ENCODE peak calls at places on chromosomes 12 and 14, in four cellular contexts. T is HepG2, I is GM12878, N is K562. D is an unnamed sample.

GRCh38 chr12:57268264-57268663 is 17.3 kb upstream of the STAC3 start:
- DNase-seq in T (no peak), I (no peak), N (no peak), D (peak; percentile 19)

GRCh38 chr14:52112336-52113018 is 43.6 kb upstream of the NID2 start:
- DNase-seq in T (no peak), I (no peak), N (no peak), D (peak; percentile 11)

GRCh38 chr12:15520083-15520482 is 197.8 kb downstream of the PTPRO start:
- DNase-seq in T (no peak), I (no peak), N (no peak), D (no peak)

GRCh38 chr12:62194616-62195015 is 65.6 kb upstream of the USP15 start:
- DNase-seq in T (no peak), I (no peak), N (no peak), D (no peak)

GRCh38 chr12:44003721-44004120 is 167.8 kb downstream of the TMEM117 start:
- DNase-seq in T (no peak), I (no peak), N (no peak), D (no peak)

GRCh38 chr12:108638141-108638823 is 4.6 kb upstream of the SELPLG start:
- DNase-seq in T (no peak), I (no peak), N (no peak), D (no peak)

GRCh38 chr14:76261371-76261811 is 109.7 kb downstream of the GPATCH2L start:
- DNase-seq in T (no peak), I (no peak), N (no peak), D (no peak)

GRCh38 chr12:127567531-127567930 is 699.4 kb upstream of the TMEM132C start:
- DNase-seq in T (no peak), I (no peak), N (no peak), D (no peak)

GRCh38 chr14:51444381-51445000 is 204.4 kb downstream of the TMX1 start:
- DNase-seq in T (no peak), I (no peak), N (no peak), D (no peak)

GRCh38 chr12:6167327-6168280 is 32.6 kb upstream of the CD9 start:
- DNase-seq in T (peak; percentile 30), I (peak; percentile 62), N (peak; percentile 70), D (peak; percentile 44)

GRCh38 chr12:34402899-34403705 is 380.8 kb downstream of the ALG10 start:
- DNase-seq in T (no peak), I (no peak), N (peak; percentile 0), D (no peak)

GRCh38 chr14:96285667-96286066 is 29.7 kb downstream of the BDKRB1 start:
- DNase-seq in T (no peak), I (no peak), N (no peak), D (no peak)

GRCh38 chr12:106149096-106149784 is 10.5 kb upstream of the NUAK1 start:
- DNase-seq in T (no peak), I (no peak), N (peak; percentile 28), D (peak; percentile 45)

GRCh38 chr12:125001636-125002035 is 8.2 kb downstream of the BRI3BP start:
- DNase-seq in T (no peak), I (no peak), N (no peak), D (no peak)

GRCh38 chr12:43309845-43310405 is 242.1 kb downstream of the ADAMTS20 start:
- DNase-seq in T (no peak), I (no peak), N (no peak), D (no peak)

GRCh38 chr12:43826681-43827458 is 9.0 kb upstream of the TMEM117 start:
- DNase-seq in T (no peak), I (no peak), N (no peak), D (no peak)

GRCh38 chr14:23452237-23452636 is 16.8 kb upstream of the MYH7 start:
- DNase-seq in T (no peak), I (no peak), N (no peak), D (no peak)

GRCh38 chr12:53338916-53339315 is 2.8 kb upstream of the SP7 start:
- DNase-seq in T (no peak), I (no peak), N (no peak), D (no peak)

GRCh38 chr14:33612184-33612479 is 338.7 kb downstream of the EGLN3 start:
- DNase-seq in T (no peak), I (no peak), N (no peak), D (no peak)

GRCh38 chr14:90579816-90580215 is 183.0 kb downstream of the CALM1 start:
- DNase-seq in T (no peak), I (no peak), N (no peak), D (no peak)

GRCh38 chr14:90576981-90577660 is 180.3 kb downstream of the CALM1 start:
- DNase-seq in T (no peak), I (no peak), N (peak; percentile 75), D (no peak)

GRCh38 chr14:90579088-90579487 is 182.3 kb downstream of the CALM1 start:
- DNase-seq in T (no peak), I (no peak), N (no peak), D (no peak)

GRCh38 chr14:90577661-90578282 is 180.9 kb downstream of the CALM1 start:
- DNase-seq in T (no peak), I (no peak), N (no peak), D (no peak)

DNA sequence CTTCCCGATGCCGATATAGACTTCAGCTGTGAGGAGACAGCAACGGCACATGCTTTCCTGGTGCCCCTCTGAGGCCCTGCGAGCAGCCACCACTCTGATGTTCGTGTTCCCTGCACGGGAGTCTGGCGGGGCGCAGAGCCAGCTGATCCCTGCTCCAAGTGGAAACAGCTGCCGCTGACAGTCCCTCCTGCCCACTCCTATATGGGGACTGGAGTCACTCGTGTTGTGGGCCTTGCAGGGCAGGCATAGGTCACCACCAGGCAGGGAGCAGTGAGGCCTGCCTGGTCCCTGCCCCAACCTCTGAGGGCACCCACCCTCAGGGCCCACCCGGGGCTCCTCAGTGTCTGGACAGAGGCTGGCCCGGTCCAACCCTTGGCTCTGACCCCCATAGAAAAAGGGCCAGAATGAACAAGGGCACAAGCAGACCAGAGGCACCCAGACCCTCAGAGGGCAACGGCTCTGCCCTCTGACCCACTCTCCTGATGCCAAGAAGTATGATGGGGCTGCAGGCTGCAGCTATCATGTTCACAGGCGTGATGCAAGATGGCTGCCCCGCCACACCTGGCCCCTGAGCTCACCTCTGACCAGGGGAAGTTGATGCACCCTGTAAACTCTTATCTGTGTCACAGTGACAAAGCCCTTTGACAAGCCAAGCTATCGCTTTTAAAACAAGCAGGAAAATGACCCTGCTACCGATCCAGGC is 181.6 kb downstream of the CALM1 start:
- DNase-seq in T (no peak), I (no peak), N (no peak), D (no peak)
- TF ChIP-seq RAD21 in T (no peak), I (no peak), N (no peak), D (no peak)

GRCh38 chr12:120406080-120406479 is 31.8 kb upstream of the COX6A1 start:
- DNase-seq in T (no peak), I (no peak), N (no peak), D (no peak)

GRCh38 chr12:120397827-120398563 is 29.0 kb upstream of the MSI1 start:
- DNase-seq in T (no peak), I (no peak), N (no peak), D (no peak)

GRCh38 chr12:120399531-120399930 is 30.6 kb upstream of the MSI1 start:
- DNase-seq in T (no peak), I (peak; percentile 5), N (no peak), D (no peak)

GRCh38 chr12:120404271-120404670 is 33.6 kb upstream of the COX6A1 start:
- DNase-seq in T (no peak), I (no peak), N (no peak), D (no peak)

DNA sequence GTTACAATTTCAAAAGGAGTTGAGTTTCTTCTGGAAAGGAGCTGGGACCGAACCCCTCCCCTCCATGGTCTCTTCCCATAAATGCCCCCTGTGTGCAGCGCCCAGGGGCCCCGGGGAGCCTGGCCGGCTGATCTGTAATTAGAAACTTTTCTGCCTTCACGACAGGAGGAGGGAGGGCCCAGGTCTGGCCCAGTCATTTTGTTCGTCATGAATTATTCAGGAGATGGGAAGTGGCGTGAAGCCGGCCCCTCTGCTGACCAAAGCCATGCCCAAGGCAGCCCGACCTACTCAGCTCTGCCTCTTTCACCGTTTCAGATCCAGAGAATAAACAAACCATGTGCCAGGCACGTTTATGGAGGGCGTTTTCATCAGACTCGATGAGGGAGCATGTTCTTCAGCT is 33.3 kb upstream of the MSI1 start:
- DNase-seq in T (no peak), I (no peak), N (no peak), D (no peak)
- TF ChIP-seq POLR2AphosphoS2 in T (no peak), I (no peak), N (no peak), D (no peak)

GRCh38 chr12:122983789-122984515 is 3.5 kb downstream of the ARL6IP4 start:
- DNase-seq in T (peak; percentile 41), I (no peak), N (peak; percentile 50), D (no peak)
- TF ChIP-seq BHLHE40 in T (peak; percentile 3), I (no peak), N (no peak), D (no peak)

GRCh38 chr12:82473111-82473754 is 114.9 kb downstream of the METTL25 start:
- DNase-seq in T (no peak), I (no peak), N (no peak), D (no peak)

GRCh38 chr12:82474798-82475184 is 116.5 kb downstream of the METTL25 start:
- DNase-seq in T (no peak), I (no peak), N (no peak), D (no peak)

GRCh38 chr12:82468563-82468962 is 110.2 kb downstream of the METTL25 start:
- DNase-seq in T (no peak), I (no peak), N (no peak), D (no peak)

GRCh38 chr12:82474181-82474797 is 116.0 kb downstream of the METTL25 start:
- DNase-seq in T (no peak), I (peak; percentile 9), N (no peak), D (no peak)

DNA sequence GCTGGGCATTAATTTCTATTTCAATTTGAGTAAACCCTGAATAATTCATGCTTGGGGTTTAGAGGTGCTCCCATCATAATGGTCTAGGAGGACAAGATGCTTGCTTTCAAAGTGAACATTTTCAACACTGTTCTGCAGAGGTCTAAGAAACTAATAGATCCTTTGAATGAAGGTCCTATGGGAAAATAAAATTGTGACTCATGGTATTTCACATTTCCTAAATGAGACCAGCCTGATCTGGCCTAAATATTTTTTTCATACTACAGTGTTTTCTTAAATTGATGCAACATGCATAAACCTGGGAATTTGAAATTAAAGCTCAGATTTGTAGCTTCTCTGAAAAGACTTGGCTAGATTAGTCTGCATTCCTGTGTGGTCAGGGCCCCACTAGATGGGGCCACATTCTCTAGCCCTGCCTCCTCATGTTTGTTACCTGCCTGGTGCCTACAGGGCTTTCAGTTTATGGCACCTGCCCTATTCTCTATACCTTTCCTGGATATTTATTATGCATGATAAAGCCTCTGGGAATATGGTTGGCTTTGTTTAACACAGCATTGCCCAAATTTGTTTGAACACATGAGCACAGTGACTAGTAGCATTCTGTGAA is 112.7 kb downstream of the METTL25 start:
- DNase-seq in T (no peak), I (no peak), N (no peak), D (no peak)
- TF ChIP-seq RAD21 in T (no peak), I (no peak), N (no peak), D (no peak)

DNA sequence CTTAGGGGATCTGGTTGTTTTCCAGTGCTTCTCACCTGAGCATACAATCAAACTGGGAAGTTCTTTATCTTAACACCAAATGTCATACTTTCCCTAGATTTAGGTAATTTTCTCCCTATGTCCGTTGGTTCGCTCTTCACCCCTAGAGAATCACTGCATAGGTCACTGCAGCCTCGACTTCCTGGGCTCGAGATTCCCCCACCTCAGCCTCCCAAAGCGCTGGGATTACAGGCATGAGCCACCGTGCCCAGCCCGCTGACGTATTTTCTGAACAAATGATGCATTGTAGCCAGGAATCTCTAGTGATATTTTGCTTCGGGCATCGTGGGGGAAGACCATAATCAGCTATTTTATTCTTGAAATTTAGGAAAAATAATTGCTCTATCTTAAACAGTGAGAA is 1.1 kb upstream of the RPL41 start:
- DNase-seq in T (no peak), I (no peak), N (no peak), D (no peak)
- TF ChIP-seq POLR2AphosphoS2 in T (no peak), I (no peak), N (no peak), D (no peak)